ENCODE peak calls at places on chromosome 3, in ten cellular contexts. Q is T-helper 9 cell, X is non-pigmented ciliary epithelial cell, L is hepatic stellate cell, E is GM23248, J is NCI-H774, V is NCI-H1105 treated with DMSO at 0.1 percent for 48 hours, A is activated T-helper 1 cell treated with Interleukin-2 at 50 U/mL for 16 hours, B is adrenal gland, O is ascending aorta. G is an unnamed sample.

GRCh38 chr3:31103623-31104180 is 209.2 kb upstream of the GADL1 start:
- DNase-seq in Q (no peak), X (no peak), L (no peak), E (no peak), J (no peak), V (peak), A (no peak), B (no peak), O (no peak), G (no peak)

GRCh38 chr3:137121704-137122314 is 164.0 kb downstream of the IL20RB start:
- DNase-seq in Q (no peak), X (peak), L (peak), E (peak), J (no peak), V (peak), A (no peak), B (peak), O (no peak), G (peak)

GRCh38 chr3:113070226-113071220 is 79.7 kb downstream of the GTPBP8 start:
- DNase-seq in Q (no peak), X (no peak), L (no peak), E (peak), J (no peak), V (no peak), A (no peak), B (no peak), O (no peak), G (peak)

GRCh38 chr3:47323431-47324277 is 40.9 kb downstream of the KLHL18 start:
- DNase-seq in Q (no peak), X (peak), L (peak), E (peak), J (no peak), V (no peak), A (no peak), B (no peak), O (no peak), G (peak)

GRCh38 chr3:13137808-13138565 is 64.8 kb upstream of the IQSEC1 start:
- DNase-seq in Q (no peak), X (no peak), L (no peak), E (no peak), J (no peak), V (no peak), A (no peak), B (no peak), O (no peak), G (no peak)

GRCh38 chr3:81565066-81565465 is 196.4 kb downstream of the GBE1 start:
- DNase-seq in Q (no peak), X (no peak), L (no peak), E (peak), J (no peak), V (no peak), A (no peak), B (no peak), O (no peak), G (no peak)

GRCh38 chr3:69784854-69785523 is 45.7 kb downstream of the MITF start:
- DNase-seq in Q (no peak), X (no peak), L (peak), E (peak), J (no peak), V (no peak), A (no peak), B (peak), O (peak), G (peak)

GRCh38 chr3:66253790-66254620 is 33.2 kb downstream of the SLC25A26 start:
- DNase-seq in Q (no peak), X (peak), L (no peak), E (peak), J (no peak), V (peak), A (no peak), B (no peak), O (no peak), G (peak)

GRCh38 chr3:39264053-39264452 is 15.8 kb downstream of the CX3CR1 start:
- DNase-seq in Q (no peak), X (no peak), L (no peak), E (no peak), J (no peak), V (no peak), A (no peak), B (no peak), O (no peak), G (no peak)

GRCh38 chr3:171187706-171188290 is 161.3 kb upstream of the SLC2A2 start:
- DNase-seq in Q (no peak), X (no peak), L (no peak), E (peak), J (peak), V (peak), A (no peak), B (no peak), O (no peak), G (peak)

GRCh38 chr3:49238274-49239127 is 38.5 kb downstream of the C3orf62 start:
- DNase-seq in Q (no peak), X (no peak), L (no peak), E (peak), J (no peak), V (no peak), A (no peak), B (peak), O (no peak), G (peak)

GRCh38 chr3:149658444-149659172 is 783 bp upstream of the WWTR1 start:
- DNase-seq in Q (no peak), X (no peak), L (peak), E (peak), J (peak), V (peak), A (no peak), B (peak), O (peak), G (peak)